ENCODE peak calls at places on chromosomes 12 and 14, in five cellular contexts. One of them, this sample, is unnamed.
A peak's percentile ranks its signal among the peaks of the same experiment; 100 is the strongest.

GRCh38 chr12:106436183-106436582 is 78.6 kb downstream of the POLR3B start:
- DNase-seq in heart left ventricle: no peak
- DNase-seq in germinal center: no peak
- DNase-seq in CD4-positive, alpha-beta T cell: no peak
- DNase-seq in GM12865: no peak
- DNase-seq in this sample: no peak

GRCh38 chr14:74763803-74764531 is 851 bp downstream of the YLPM1 start:
- DNase-seq in heart left ventricle: no peak
- DNase-seq in germinal center: peak; percentile 3
- DNase-seq in CD4-positive, alpha-beta T cell: no peak
- DNase-seq in GM12865: peak; percentile 10
- DNase-seq in this sample: peak; percentile 34

GRCh38 chr14:68232643-68233055 is 413.1 kb downstream of the RAD51B start:
- DNase-seq in heart left ventricle: peak; percentile 78
- DNase-seq in germinal center: no peak
- DNase-seq in CD4-positive, alpha-beta T cell: no peak
- DNase-seq in GM12865: peak; percentile 95
- DNase-seq in this sample: peak; percentile 47

GRCh38 chr12:77231548-77231947 is 166.2 kb upstream of the E2F7 start:
- DNase-seq in heart left ventricle: peak; percentile 24
- DNase-seq in germinal center: no peak
- DNase-seq in CD4-positive, alpha-beta T cell: no peak
- DNase-seq in GM12865: no peak
- DNase-seq in this sample: no peak

GRCh38 chr12:54337280-54337842 is 12.4 kb downstream of the COPZ1 start:
- DNase-seq in heart left ventricle: peak; percentile 44
- DNase-seq in germinal center: no peak
- DNase-seq in CD4-positive, alpha-beta T cell: no peak
- DNase-seq in GM12865: no peak
- DNase-seq in this sample: no peak

GRCh38 chr12:47905313-47905730 is 528 bp upstream of the VDR start:
- DNase-seq in heart left ventricle: peak; percentile 43
- DNase-seq in germinal center: peak; percentile 19
- DNase-seq in CD4-positive, alpha-beta T cell: no peak
- DNase-seq in GM12865: peak; percentile 40
- DNase-seq in this sample: peak; percentile 57

GRCh38 chr12:32494676-32495075 is 95.3 kb downstream of the FGD4 start:
- DNase-seq in heart left ventricle: no peak
- DNase-seq in germinal center: no peak
- DNase-seq in CD4-positive, alpha-beta T cell: no peak
- DNase-seq in GM12865: no peak
- DNase-seq in this sample: no peak

GRCh38 chr12:57829025-57829777 is 10.7 kb upstream of the AVIL start:
- DNase-seq in heart left ventricle: no peak
- DNase-seq in germinal center: no peak
- DNase-seq in CD4-positive, alpha-beta T cell: no peak
- DNase-seq in GM12865: no peak
- DNase-seq in this sample: no peak

GRCh38 chr12:19082365-19082911 is 47.1 kb upstream of the PLEKHA5 start:
- DNase-seq in heart left ventricle: no peak
- DNase-seq in germinal center: no peak
- DNase-seq in CD4-positive, alpha-beta T cell: no peak
- DNase-seq in GM12865: peak; percentile 50
- DNase-seq in this sample: no peak

GRCh38 chr12:3045989-3046388 is 31.2 kb upstream of the TSPAN9 start:
- DNase-seq in heart left ventricle: no peak
- DNase-seq in germinal center: no peak
- DNase-seq in CD4-positive, alpha-beta T cell: no peak
- DNase-seq in GM12865: no peak
- DNase-seq in this sample: no peak

This sample was measured in GM10248.